ENCODE peak calls at places on chromosome 6, in four cellular contexts. G is sigmoid colon, S is GM12891, J is stomach. Z is an unnamed sample.

GRCh38 chr6:37441651-37442050 is 8.6 kb downstream of the CMTR1 start:
- DNase-seq in G (no peak), S (no peak), J (no peak), Z (no peak)

GRCh38 chr6:155543141-155543870 is 87.7 kb upstream of the NOX3 start:
- DNase-seq in S (no peak), J (no peak), G (no peak), Z (no peak)

GRCh38 chr6:43517503-43518357 is 841 bp downstream of the POLR1C start:
- DNase-seq in G (no peak), J (no peak), S (no peak), Z (peak)

GRCh38 chr6:10256113-10256690 is 158.7 kb downstream of the TFAP2A start:
- DNase-seq in S (no peak), J (no peak), G (no peak), Z (no peak)

GRCh38 chr6:136962661-136963060 is 40.6 kb downstream of the SLC35D3 start:
- DNase-seq in J (peak), S (no peak), G (no peak), Z (no peak)

GRCh38 chr6:31228484-31228883 is 43.4 kb downstream of the HLA-C start:
- DNase-seq in J (no peak), S (no peak), G (no peak), Z (no peak)

GRCh38 chr6:33620158-33620583 is 951 bp upstream of the ITPR3 start:
- DNase-seq in S (no peak), G (no peak), J (peak), Z (peak)

GRCh38 chr6:119443993-119444641 is 94.6 kb upstream of the MAN1A1 start:
- DNase-seq in G (no peak), S (no peak), J (no peak), Z (no peak)

GRCh38 chr6:76347539-76347938 is 275.1 kb upstream of the IMPG1 start:
- DNase-seq in J (no peak), G (no peak), S (no peak), Z (no peak)

GRCh38 chr6:8243462-8243861 is 141.1 kb upstream of the EEF1E1 start:
- DNase-seq in J (no peak), G (no peak), S (no peak), Z (no peak)

DNA sequence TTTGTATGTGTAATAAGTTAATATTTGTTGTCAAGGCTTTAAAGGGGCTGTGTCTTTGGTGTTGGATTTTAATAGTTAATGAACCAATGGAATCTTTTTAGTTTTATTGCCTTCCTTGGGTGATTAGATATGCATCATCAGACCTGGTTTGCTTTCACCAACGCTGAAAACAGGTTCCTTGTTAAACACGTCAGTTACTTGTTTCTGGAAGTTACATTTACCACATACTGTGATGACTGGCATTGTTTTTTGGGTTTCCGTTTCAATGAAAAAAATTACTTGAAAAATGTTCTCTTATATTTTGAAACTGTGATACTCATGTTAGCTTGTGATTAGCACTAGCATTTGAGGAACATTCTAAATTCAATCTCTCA is 58.6 kb upstream of the RNF144B start:
- DNase-seq in G (no peak), J (no peak), S (no peak), Z (no peak)
- TF ChIP-seq POLR2AphosphoS5 in G (no peak), J (no peak), S (no peak), Z (peak)

GRCh38 chr6:35603326-35604202 is 85.2 kb downstream of the FKBP5 start:
- DNase-seq in G (no peak), S (no peak), J (no peak), Z (peak)

GRCh38 chr6:35599761-35600658 is 87.3 kb upstream of the TULP1 start:
- DNase-seq in J (no peak), G (no peak), S (no peak), Z (no peak)

GRCh38 chr6:35600659-35601125 is 88.0 kb upstream of the TULP1 start:
- DNase-seq in S (no peak), G (no peak), J (no peak), Z (no peak)

GRCh38 chr6:35601331-35602132 is 87.2 kb downstream of the FKBP5 start:
- DNase-seq in G (peak), J (peak), S (peak), Z (peak)

GRCh38 chr6:35602133-35602946 is 86.4 kb downstream of the FKBP5 start:
- DNase-seq in J (no peak), G (peak), S (no peak), Z (peak)
- TF ChIP-seq POLR2A in J (no peak), G (peak), S (no peak), Z (peak)

DNA sequence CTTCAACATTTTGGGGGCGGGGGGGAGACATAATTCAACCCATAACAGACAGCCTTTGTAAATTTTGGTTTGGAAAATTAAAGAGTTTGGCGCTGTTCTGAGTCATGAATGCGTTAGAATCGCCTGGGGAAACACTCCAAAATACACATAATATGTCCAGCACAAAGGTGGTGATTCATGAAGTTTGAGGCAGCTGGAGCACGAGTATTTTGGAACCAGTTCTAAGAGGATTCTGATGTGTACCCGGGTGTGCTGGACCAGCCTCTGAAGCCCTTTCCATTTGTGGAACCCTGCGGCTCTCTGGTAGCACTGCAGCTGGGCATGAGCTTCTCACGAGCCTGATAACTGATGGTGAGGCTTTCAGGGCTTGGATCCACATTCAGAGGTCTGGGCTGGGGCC is 4.7 kb downstream of the GMPR start:
- DNase-seq in S (no peak), G (no peak), J (peak), Z (no peak)
- TF ChIP-seq POLR2AphosphoS5 in S (no peak), G (no peak), J (peak), Z (no peak)

DNA sequence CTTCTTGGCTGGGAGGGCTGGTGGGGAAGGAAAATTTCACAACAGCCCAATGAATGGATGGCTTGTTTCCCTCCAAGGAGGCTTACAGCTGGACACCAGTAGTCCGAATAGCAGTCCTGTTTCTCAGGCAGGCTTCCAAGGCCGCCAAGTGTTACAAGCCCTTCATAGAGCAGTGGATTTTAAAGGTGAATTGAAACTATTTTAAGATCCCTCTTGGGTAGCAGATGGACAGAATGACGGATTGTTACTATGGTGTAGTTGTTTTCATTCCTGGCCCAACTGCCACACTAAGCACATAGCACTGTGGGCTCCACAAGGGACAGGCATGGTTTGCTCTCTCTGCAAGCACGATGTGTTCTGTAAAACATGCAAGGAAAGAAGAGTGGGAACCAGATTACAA is 203.3 kb upstream of the TAB2 start:
- DNase-seq in S (no peak), J (no peak), G (peak), Z (no peak)
- TF ChIP-seq POLR2A in S (no peak), J (no peak), G (no peak), Z (no peak)

DNA sequence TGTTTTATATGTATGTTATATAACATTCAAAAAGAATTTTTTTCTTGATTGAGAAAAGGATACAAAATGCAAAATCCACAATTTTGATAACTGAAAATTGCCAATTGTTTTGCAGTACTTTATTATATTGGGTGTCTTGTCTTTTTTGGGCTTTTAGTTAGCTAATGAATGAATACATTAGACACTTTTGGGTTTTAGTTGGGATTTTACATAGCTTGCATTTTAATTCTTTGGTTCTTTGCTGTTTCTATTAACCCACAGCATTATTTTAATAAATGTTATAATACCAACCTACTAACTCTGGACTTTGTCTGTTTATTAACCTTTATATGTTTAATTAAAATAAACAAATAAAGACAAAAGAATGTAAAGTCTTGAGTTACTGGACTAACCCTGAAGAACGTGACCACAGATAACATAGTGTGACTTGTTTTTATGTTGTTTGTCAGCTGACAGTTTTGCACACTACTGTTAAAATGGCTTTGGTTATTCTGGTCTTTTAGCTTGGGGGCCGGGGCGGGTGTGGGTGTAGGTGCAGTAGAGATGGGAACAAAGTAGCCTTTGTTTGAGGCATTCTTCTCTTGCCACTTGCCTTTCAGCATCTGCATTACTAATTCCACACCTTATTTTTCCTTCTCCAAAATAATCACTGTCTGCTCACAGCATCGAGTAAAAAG is 159.1 kb downstream of the QKI start:
- DNase-seq in J (no peak), S (no peak), G (no peak), Z (no peak)
- TF ChIP-seq POLR2AphosphoS5 in J (no peak), S (no peak), G (no peak), Z (no peak)

DNA sequence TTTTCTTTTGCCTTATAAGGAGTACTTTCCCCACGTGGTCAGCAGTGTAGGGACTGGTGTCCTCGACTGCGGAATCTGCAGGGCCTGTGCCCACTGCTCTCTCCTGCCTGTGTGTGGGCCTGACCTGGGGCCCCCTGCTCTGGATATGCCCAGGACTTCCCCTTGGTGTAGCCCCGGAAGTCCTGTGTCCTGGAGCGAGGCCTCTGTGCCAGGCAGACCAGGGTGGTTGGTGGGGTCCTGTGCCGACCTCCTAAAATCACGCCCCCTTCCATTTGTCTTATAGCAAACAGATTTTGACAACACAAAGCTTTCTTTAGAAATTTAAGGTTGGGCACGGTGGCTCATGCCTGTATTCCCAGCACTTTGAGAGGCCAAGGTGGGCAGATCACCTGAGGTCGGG is 64.2 kb downstream of the DLL1 start:
- DNase-seq in S (no peak), J (no peak), G (peak), Z (peak)
- TF ChIP-seq POLR2A in S (no peak), J (no peak), G (no peak), Z (no peak)

DNA sequence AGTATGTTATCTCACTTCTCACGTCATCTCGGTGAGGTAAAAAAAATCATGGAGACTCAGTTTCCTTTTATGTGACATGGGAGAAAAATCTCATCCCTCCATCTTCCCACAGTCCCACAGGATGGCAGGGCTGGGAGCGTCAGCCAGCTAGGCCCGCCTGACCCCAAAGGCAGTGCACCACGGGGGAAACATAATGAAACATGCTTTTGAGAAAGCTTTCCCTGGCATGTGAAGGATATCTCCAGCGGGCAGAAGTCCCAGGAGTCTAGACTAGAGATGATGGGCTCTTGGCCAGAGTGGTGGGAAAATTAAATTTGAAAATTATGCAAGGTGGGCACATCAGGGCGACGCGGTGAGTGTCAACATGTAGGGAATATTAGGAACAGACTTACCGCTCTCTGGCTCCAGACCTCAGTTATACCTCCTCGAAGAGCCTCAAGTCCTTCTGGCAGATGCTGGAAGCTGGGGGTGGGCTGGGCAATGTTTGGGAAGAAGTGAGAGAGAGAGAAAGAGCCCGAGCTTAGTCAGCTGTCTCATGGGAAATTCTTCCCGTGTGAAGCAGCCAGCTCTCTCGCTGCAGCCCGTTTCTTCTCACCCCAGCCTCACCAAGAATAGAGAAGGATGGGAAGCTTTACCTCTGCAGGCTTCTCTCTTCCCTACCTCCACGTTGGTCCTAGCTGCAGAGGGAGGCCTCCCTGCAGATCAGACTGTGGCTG is 52.3 kb downstream of the MOCS1 start:
- DNase-seq in J (no peak), S (no peak), G (peak), Z (no peak)
- TF ChIP-seq POLR2AphosphoS5 in J (no peak), S (no peak), G (no peak), Z (no peak)

GRCh38 chr6:145734486-145735355 is 599 bp downstream of the EPM2A start:
- DNase-seq in S (peak), G (peak), J (peak), Z (peak)
- TF ChIP-seq POLR2A in S (no peak), G (peak), J (no peak), Z (no peak)

DNA sequence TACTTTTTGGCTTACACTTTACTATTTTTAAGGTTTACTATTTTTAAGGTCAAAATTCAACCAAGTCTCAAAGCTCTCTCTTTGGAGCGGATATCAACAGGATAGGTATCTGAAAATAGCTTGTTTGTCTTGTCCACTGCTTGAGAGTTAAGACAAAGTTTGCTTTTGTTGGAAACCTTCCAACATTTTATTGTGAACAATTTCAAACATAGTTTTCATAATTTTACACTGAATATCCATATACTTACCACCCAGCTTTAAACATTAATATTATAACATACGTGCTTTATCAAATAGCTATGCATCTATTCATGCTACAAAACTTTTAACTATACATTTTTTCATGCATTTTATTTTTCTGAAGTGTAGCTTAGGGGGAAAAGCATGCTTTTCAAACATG is 109.9 kb downstream of the FYN start:
- DNase-seq in J (no peak), G (no peak), S (no peak), Z (no peak)
- TF ChIP-seq POLR2AphosphoS5 in J (no peak), G (no peak), S (no peak), Z (no peak)

Z was measured in spleen.